ENCODE peak calls at places on chromosomes 7 and 10, in eight cellular contexts. L is heart left ventricle, R is A549, C is tibial nerve, J is body of pancreas, K is sigmoid colon, E is transverse colon, D is Peyer's patch. H is an unnamed sample.

GRCh38 chr10:124944982-124945381 is 3.1 kb downstream of the ZRANB1 start:
- DNase-seq in L (no peak), R (no peak), C (no peak), J (no peak), K (no peak), E (no peak), D (no peak), H (no peak)

GRCh38 chr7:22921386-22922086 is 92.4 kb downstream of the HYCC1 start:
- DNase-seq in L (no peak), R (no peak), C (no peak), J (no peak), K (no peak), E (no peak), D (no peak), H (no peak)

GRCh38 chr7:84722086-84722485 is 464.8 kb downstream of the SEMA3D start:
- DNase-seq in L (no peak), R (no peak), C (no peak), J (no peak), K (no peak), E (no peak), D (no peak), H (no peak)

GRCh38 chr7:23067271-23067670 is 38.3 kb upstream of the KLHL7 start:
- DNase-seq in L (no peak), R (no peak), C (no peak), J (no peak), K (no peak), E (no peak), D (no peak), H (no peak)

GRCh38 chr7:45000096-45001032 is at the start of gene CCM2:
- DNase-seq in L (peak; percentile 84), R (no peak), C (no peak), J (peak; percentile 55), K (peak; percentile 81), E (peak; percentile 54), D (peak; percentile 34), H (peak; percentile 73)

GRCh38 chr10:3639546-3639945 is 145.5 kb downstream of the KLF6 start:
- DNase-seq in L (no peak), R (no peak), C (no peak), J (no peak), K (no peak), E (no peak), D (no peak), H (no peak)

GRCh38 chr7:130732980-130733865 is 784 bp downstream of the KLF14 start:
- DNase-seq in L (peak; percentile 29), R (peak; percentile 9), C (no peak), J (peak; percentile 43), K (no peak), E (peak; percentile 41), D (peak; percentile 24), H (no peak)

GRCh38 chr7:43195768-43196167 is 83.3 kb downstream of the HECW1 start:
- DNase-seq in L (no peak), R (no peak), C (no peak), J (no peak), K (no peak), E (no peak), D (no peak), H (no peak)

GRCh38 chr10:43084812-43085211 is 7.9 kb downstream of the RET start:
- DNase-seq in L (no peak), R (no peak), C (no peak), J (no peak), K (no peak), E (no peak), D (no peak), H (no peak)

GRCh38 chr10:93916257-93917063 is 22.7 kb downstream of the SLC35G1 start:
- DNase-seq in L (no peak), R (peak; percentile 58), C (no peak), J (no peak), K (no peak), E (no peak), D (no peak), H (no peak)

GRCh38 chr7:146683439-146683838 is 566.8 kb downstream of the CNTNAP2 start:
- DNase-seq in L (no peak), R (no peak), C (no peak), J (no peak), K (no peak), E (no peak), D (no peak), H (no peak)

DNA sequence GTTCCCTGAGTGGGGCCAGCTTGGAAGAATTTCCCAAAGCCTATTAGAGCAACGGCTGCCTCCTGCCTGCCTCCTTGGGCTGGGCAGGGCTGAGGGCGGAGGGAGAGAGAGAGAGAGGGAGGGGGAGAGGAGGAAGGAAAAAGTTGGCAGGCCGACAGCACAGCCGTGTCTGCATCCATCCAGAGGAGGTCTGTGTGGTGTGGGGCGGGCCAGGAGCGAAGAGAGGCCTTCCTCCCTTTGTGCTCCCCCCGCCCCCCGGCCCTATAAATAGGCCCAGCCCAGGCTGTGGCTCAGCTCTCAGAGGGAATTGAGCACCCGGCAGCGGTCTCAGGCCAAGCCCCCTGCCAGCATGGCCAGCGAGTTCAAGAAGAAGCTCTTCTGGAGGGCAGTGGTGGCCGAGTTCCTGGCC is at the start of gene AQP1:
- DNase-seq in L (peak; percentile 94), R (no peak), C (peak; percentile 61), J (peak; percentile 92), K (peak; percentile 96), E (peak; percentile 83), D (no peak), H (no peak)
- TF ChIP-seq POLR2A in L (peak; percentile 84), R (no peak), C (peak; percentile 46), J (peak; percentile 97), K (peak; percentile 83), E (peak; percentile 80), D (peak; percentile 56), H (no peak)

GRCh38 chr7:93923946-93924345 is 2.4 kb downstream of the GNG11 start:
- DNase-seq in L (no peak), R (no peak), C (no peak), J (no peak), K (no peak), E (no peak), D (no peak), H (no peak)

GRCh38 chr7:93923291-93923690 is 1.8 kb downstream of the GNG11 start:
- DNase-seq in L (no peak), R (peak; percentile 29), C (no peak), J (no peak), K (no peak), E (no peak), D (no peak), H (no peak)

GRCh38 chr7:93921190-93921585 is 347 bp upstream of the GNG11 start:
- DNase-seq in L (no peak), R (peak; percentile 25), C (no peak), J (no peak), K (no peak), E (no peak), D (no peak), H (no peak)

GRCh38 chr7:93920496-93921189 is 892 bp upstream of the GNG11 start:
- DNase-seq in L (no peak), R (peak; percentile 34), C (no peak), J (no peak), K (no peak), E (no peak), D (no peak), H (no peak)

DNA sequence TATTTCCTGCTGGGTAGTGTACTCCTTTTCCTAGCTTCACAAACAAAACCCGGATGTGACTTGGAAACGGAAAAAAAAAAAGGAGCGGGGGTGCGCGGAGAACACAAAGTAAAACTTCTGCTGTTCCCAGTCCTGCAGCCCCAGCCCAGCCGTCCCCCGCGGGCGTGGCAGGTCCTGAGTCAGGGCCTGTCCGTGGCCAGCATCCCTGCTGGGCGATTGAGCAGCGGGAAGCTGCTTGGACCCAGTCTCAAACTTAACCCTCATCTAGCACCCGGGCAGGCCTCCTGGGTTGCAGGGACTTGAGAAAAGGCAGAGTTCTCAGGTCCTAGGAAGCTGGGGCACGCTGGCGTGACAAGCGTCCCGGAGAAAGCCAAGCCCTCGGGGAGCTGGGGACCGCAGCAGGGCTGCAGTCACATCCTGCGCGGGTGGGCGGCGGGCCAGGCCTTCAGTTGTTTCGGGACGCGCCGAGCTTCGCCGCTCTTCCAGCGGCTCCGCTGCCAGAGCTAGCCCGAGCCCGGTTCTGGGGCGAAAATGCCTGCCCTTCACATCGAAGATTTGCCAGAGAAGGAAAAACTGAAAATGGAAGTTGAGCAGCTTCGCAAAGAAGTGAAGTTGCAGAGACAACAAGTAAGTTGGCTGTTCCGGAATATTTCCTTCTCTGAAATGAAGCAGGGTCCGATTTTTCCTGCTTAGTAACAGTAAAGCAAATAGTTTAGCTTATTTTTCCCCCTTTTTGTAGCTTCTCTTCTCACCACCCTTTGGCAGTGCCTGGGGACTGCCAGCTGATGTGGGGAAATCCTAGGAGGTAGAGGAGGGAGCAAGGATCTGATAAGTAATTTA is at the start of gene GNG11:
- DNase-seq in L (peak; percentile 92), R (peak; percentile 79), C (peak; percentile 52), J (peak; percentile 66), K (peak; percentile 91), E (peak; percentile 46), D (peak; percentile 40), H (peak; percentile 52)
- TF ChIP-seq POLR2A in L (peak; percentile 73), R (peak; percentile 47), C (no peak), J (peak; percentile 49), K (peak; percentile 19), E (no peak), D (no peak), H (peak; percentile 24)

DNA sequence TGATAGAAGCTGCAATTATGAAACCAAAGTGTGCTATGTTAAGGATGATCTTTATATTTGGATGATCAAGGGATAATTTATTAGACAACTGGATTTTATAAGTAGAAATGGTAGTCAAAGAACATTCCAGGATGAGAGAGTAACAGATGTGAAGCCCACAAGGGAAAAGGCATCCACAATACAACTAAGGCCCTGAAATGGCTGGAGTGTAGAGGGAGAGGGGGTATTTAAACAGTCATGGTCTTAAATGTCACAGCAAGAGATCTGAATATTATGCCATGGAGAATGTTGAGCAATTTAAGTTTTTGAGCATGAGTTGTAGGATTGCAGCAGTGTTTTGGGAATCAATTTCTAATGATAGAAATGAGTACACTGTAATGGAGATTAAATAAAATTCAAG is 282.3 kb upstream of the DKK1 start:
- DNase-seq in L (no peak), R (no peak), C (no peak), J (no peak), K (no peak), E (no peak), D (no peak), H (no peak)
- TF ChIP-seq POLR2A in L (no peak), R (no peak), C (no peak), J (no peak), K (no peak), E (no peak), D (no peak), H (no peak)

DNA sequence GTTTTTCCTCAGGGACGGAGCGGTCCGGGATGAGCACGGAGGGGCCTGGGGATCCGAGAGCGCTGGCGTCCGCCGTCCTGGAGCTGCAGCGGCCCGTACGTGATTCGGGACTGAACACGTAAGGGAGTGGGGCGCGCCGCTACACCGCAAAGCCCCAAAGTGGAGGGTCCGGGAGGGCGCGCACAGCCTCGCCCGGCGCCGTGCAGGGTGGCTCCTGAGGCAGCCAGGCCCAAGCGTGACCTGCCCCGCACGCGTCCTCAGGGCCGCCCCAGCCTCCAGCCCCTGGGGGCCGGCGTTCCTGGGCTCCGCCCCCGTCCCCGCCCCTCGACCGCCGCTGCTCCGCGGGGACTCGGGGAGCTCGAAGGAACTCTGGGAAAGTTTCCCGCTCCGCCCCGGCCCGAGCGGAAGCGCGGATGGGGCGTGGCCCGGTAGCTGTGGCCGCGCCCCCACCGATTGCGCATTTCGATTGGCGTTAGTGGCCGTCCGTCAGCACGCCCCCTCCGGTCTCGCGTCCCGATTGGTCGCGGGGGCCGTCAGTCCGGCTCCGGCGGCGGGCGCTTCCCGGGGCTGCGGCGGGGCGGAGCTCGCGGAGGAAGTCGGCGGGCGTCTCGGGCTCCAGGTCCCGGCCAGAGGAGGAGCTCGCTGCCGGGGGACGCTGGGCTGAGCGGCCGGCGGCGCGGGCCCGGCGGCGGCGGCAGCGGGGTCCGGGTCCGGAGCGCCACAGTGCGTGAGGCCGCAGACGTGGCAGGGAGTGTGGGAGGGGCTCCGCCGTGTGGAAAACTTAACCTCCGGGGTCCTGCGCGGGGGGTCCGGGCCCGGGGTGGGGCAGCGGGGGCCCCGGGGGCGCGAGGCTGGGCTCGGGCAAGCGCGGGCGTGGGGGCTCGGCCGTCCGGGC is at the start of the genes ANKRD16 and FBH1:
- DNase-seq in L (peak; percentile 99), R (peak; percentile 99), C (peak; percentile 97), J (peak; percentile 98), K (peak; percentile 99), E (peak; percentile 99), D (peak; percentile 96), H (peak; percentile 87)
- TF ChIP-seq POLR2A in L (peak; percentile 81), R (peak; percentile 99), C (peak; percentile 74), J (peak; percentile 87), K (peak; percentile 62), E (peak; percentile 88), D (peak; percentile 82), H (peak; percentile 97)